ENCODE peak calls at places on chromosomes 16 and 17, in five cellular contexts. R, O, N, A and H are unnamed samples. For H3K27me3, the result is how much of the 10 kb centered on the place peaks cover.

GRCh38 chr16:79269211-79269863 is 331.2 kb downstream of the MAF start:
- DNase-seq in R (no peak), O (no peak), N (no peak), A (no peak), H (no peak)

GRCh38 chr17:1810450-1811103 is 19.1 kb downstream of the SMYD4 start:
- DNase-seq in R (no peak), O (no peak), N (no peak), A (no peak), H (no peak)

GRCh38 chr16:78130083-78130608 is 30.7 kb downstream of the WWOX start:
- DNase-seq in R (no peak), O (no peak), N (no peak), A (no peak), H (no peak)

GRCh38 chr17:77209330-77209748 is 68.6 kb downstream of the SEC14L1 start:
- DNase-seq in R (no peak), O (no peak), N (no peak), A (no peak), H (no peak)

GRCh38 chr16:75541236-75541635 is 5.3 kb upstream of the CHST5 start:
- DNase-seq in R (no peak), O (no peak), N (no peak), A (no peak), H (no peak)

GRCh38 chr17:8223356-8224063 is 13.1 kb upstream of the AURKB start:
- DNase-seq in R (peak), O (peak), N (peak), A (peak), H (no peak)

GRCh38 chr16:88886915-88887521 is 20.6 kb upstream of the PABPN1L start:
- DNase-seq in R (peak), O (no peak), N (peak), A (no peak), H (peak)

GRCh38 chr17:40168262-40168832 is 8.9 kb upstream of the RAPGEFL1 start:
- DNase-seq in R (no peak), O (peak), N (peak), A (peak), H (peak)

GRCh38 chr17:13353590-13353989 is 248.1 kb downstream of the HS3ST3A1 start:
- DNase-seq in R (peak), O (no peak), N (peak), A (no peak), H (no peak)

GRCh38 chr17:8150194-8151119 is 1.7 kb downstream of the PER1 start:
- DNase-seq in R (no peak), O (no peak), N (no peak), A (no peak), H (no peak)

GRCh38 chr16:5905935-5906334 is 808.3 kb upstream of the EEF2KMT start:
- DNase-seq in R (no peak), O (no peak), N (no peak), A (no peak), H (no peak)

GRCh38 chr17:69327060-69327831 is at the start of gene ABCA5:
- DNase-seq in R (peak), O (peak), N (peak), A (peak), H (peak)

GRCh38 chr17:80511222-80512180 is 33.1 kb upstream of the RPTOR start:
- DNase-seq in R (no peak), O (peak), N (no peak), A (no peak), H (no peak)

GRCh38 chr16:66359012-66359411 is 7.5 kb upstream of the CDH5 start:
- DNase-seq in R (no peak), O (no peak), N (peak), A (no peak), H (no peak)

GRCh38 chr16:57028086-57028485 is 38.7 kb downstream of the NLRC5 start:
- DNase-seq in R (no peak), O (no peak), N (no peak), A (no peak), H (no peak)

GRCh38 chr16:68206224-68206623 is 29.7 kb downstream of the ESRP2 start:
- DNase-seq in R (no peak), O (no peak), N (no peak), A (no peak), H (no peak)

GRCh38 chr16:54936979-54937672 is 6.5 kb downstream of the IRX5 start:
- DNase-seq in R (no peak), O (peak), N (no peak), A (peak), H (no peak)
- TF ChIP-seq CTCF in R (peak), O (peak), N (peak), A (peak), H (peak)

DNA sequence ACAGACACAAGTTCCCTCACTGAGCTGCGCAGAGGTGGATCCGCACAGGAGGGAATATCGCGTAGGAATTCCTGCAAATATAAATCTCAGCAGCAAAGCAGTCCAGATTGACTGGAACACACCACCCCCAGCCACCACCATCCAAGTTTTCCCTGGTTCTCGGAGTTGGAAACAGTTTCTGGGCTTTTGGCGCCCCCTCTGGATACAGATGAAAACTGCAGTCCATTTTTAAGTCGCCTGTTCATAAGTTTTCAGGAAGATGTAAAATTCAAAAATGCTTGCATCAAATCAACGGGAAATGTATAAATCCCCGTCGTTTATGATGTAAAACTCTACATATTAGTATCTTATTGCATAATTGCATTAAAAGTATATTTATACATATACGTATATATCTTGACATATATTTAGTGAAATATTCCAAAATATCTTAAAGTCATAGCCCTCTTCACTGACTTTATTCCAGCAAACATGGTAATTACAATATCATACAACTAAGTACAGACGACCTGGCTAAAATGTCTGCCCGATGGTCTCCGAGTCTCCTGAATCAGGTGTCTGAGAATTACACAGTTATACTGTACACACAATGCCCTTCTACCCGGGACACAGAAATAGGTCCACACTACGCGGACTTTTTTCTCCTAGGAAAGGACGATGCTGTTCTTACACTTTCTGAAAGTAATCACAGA is 2.1 kb upstream of the SOX9 start:
- DNase-seq in R (peak), O (peak), N (peak), A (peak), H (peak)
- H3K27me3 ChIP-seq in R (half or more), O (half or more), N (under half), A (half or more), H (under half)

DNA sequence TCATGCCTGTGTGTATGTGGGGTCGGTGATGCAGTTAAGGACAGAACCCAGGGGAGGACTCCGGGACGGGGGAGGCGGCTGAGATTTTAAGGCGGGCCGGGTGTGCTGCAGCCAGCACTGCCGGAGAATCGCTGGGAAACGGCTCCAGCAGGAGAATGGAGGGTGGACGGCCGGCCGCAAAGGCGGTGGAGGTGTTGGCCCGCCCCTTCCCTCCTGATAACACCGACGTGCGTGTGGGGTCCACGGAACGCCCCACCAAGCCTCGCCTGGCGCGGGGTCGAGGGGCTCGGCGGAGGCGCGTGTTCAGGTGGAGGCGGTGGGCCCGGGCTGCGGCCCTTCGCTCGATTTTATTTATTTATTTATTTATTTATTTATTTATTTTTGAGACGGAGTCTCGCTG is 633 bp downstream of the ZNF843 start:
- DNase-seq in R (no peak), O (no peak), N (no peak), A (no peak), H (no peak)
- H3K4me3 ChIP-seq in R (peak), O (no peak), N (peak), A (peak), H (peak)

GRCh38 chr16:19415461-19415860 is 2.2 kb upstream of the TMC5 start:
- DNase-seq in R (no peak), O (no peak), N (no peak), A (no peak), H (no peak)

GRCh38 chr16:19415918-19416317 is 1.8 kb upstream of the TMC5 start:
- DNase-seq in R (no peak), O (no peak), N (no peak), A (no peak), H (no peak)

GRCh38 chr16:19406891-19407491 is 10.7 kb upstream of the TMC5 start:
- DNase-seq in R (no peak), O (no peak), N (no peak), A (no peak), H (no peak)

GRCh38 chr16:19411298-19411697 is 6.4 kb upstream of the TMC5 start:
- DNase-seq in R (no peak), O (no peak), N (no peak), A (no peak), H (no peak)

DNA sequence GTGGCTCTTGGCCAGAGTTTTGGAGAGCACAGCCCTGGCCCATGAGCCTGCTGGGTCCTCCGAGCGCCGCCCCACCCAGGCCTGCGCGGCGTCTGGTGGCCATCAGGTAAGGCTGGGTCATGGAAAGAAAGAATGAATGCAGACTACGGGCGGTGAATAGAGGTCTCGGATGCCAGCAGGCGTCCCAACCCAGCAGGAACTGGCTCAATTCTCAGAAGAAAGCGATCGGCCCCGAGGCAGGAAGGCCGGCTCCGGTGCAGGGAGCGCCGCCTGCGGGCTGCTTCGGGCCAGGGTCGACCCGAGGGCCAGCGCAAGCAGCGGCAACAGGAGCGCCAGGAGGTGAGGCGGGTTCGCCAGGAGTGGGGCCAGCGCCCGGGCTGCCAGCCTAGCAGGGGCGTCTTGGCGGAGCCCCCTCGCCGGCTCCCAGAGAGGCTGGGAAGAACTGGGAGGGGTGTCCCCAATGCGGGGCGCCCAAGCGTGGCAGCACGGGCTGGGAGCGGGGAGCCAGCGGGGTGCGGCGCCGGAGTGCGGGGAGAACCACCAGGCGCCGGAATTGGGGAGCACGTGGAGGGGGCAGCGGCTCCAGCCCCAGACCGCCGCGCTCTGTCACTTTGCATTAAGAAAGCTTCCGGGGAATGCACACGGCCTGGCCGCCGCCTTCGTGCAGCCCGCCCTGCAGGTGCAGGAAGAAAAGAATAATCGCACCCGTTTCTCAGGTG is 7.1 kb upstream of the TMC5 start:
- DNase-seq in R (no peak), O (peak), N (no peak), A (no peak), H (no peak)
- TF ChIP-seq CTCF in R (no peak), O (peak), N (no peak), A (no peak), H (no peak)

GRCh38 chr17:58166682-58167081 is at the start of gene OR4D2:
- DNase-seq in R (no peak), O (no peak), N (no peak), A (no peak), H (no peak)

GRCh38 chr17:58156839-58157803 is 8.9 kb downstream of the OR4D1 start:
- DNase-seq in R (peak), O (peak), N (no peak), A (no peak), H (no peak)

GRCh38 chr17:58158181-58158580 is 8.6 kb upstream of the OR4D2 start:
- DNase-seq in R (no peak), O (no peak), N (no peak), A (no peak), H (no peak)

GRCh38 chr17:58165981-58166380 is 801 bp upstream of the OR4D2 start:
- DNase-seq in R (no peak), O (no peak), N (no peak), A (no peak), H (no peak)

GRCh38 chr17:58161566-58161965 is 5.2 kb upstream of the OR4D2 start:
- DNase-seq in R (no peak), O (no peak), N (no peak), A (no peak), H (no peak)
- H3K27me3 ChIP-seq in R (half or more), O (half or more), N (under half), A (under half), H (under half)

GRCh38 chr17:7024402-7024785 is 1.5 kb downstream of the BCL6B start:
- DNase-seq in R (no peak), O (peak), N (no peak), A (no peak), H (no peak)

GRCh38 chr17:7021993-7022778 is 664 bp upstream of the BCL6B start:
- DNase-seq in R (peak), O (peak), N (peak), A (peak), H (no peak)

GRCh38 chr17:7023576-7024401 is 939 bp downstream of the BCL6B start:
- DNase-seq in R (peak), O (peak), N (peak), A (peak), H (no peak)

GRCh38 chr17:7020894-7021664 is 1.8 kb upstream of the BCL6B start:
- DNase-seq in R (no peak), O (peak), N (no peak), A (no peak), H (no peak)

GRCh38 chr17:7022791-7023571 is at the start of gene BCL6B:
- DNase-seq in R (no peak), O (peak), N (no peak), A (no peak), H (no peak)
- H3K4me3 ChIP-seq in R (peak), O (no peak), N (peak), A (no peak), H (peak)

GRCh38 chr17:2935622-2936021 is 127.8 kb downstream of the OR1D5 start:
- DNase-seq in R (no peak), O (no peak), N (peak), A (peak), H (no peak)
- TF ChIP-seq CTCF in R (no peak), O (no peak), N (no peak), A (no peak), H (no peak)

GRCh38 chr17:58338454-58338841 is 9.9 kb upstream of the TSPOAP1 start:
- DNase-seq in R (no peak), O (no peak), N (no peak), A (no peak), H (no peak)
- H3K27me3 ChIP-seq in R (under half), O (under half), N (under half), A (under half), H (under half)